ENCODE peak calls at places on chromosomes 1 and 21, in four cellular contexts. One of them, this sample, is unnamed.

GRCh38 chr1:39524591-39525365 is 33.3 kb downstream of the BMP8A start:
- DNase-seq in Peyer's patch: no peak
- DNase-seq in gastrocnemius medialis: no peak
- DNase-seq in A549: no peak
- DNase-seq in this sample: no peak

GRCh38 chr1:181038399-181038873 is 4.7 kb downstream of the MR1 start:
- DNase-seq in A549: peak
- DNase-seq in gastrocnemius medialis: peak
- DNase-seq in Peyer's patch: no peak
- DNase-seq in this sample: no peak

GRCh38 chr1:183043872-183044859 is 20.9 kb downstream of the LAMC1 start:
- DNase-seq in Peyer's patch: no peak
- DNase-seq in A549: no peak
- DNase-seq in gastrocnemius medialis: no peak
- DNase-seq in this sample: no peak

GRCh38 chr1:32361674-32362473 is 411 bp downstream of the FAM229A start:
- DNase-seq in A549: no peak
- DNase-seq in gastrocnemius medialis: no peak
- DNase-seq in Peyer's patch: peak
- DNase-seq in this sample: no peak

GRCh38 chr1:63935553-63935952 is 161.7 kb downstream of the ROR1 start:
- DNase-seq in Peyer's patch: no peak
- DNase-seq in A549: no peak
- DNase-seq in gastrocnemius medialis: no peak
- DNase-seq in this sample: no peak

GRCh38 chr1:102772831-102773230 is 335.5 kb downstream of the COL11A1 start:
- DNase-seq in gastrocnemius medialis: no peak
- DNase-seq in A549: no peak
- DNase-seq in Peyer's patch: no peak
- DNase-seq in this sample: no peak

GRCh38 chr1:21289700-21290545 is at the start of gene ECE1:
- DNase-seq in Peyer's patch: peak
- DNase-seq in A549: peak
- DNase-seq in gastrocnemius medialis: no peak
- DNase-seq in this sample: no peak

GRCh38 chr1:26733392-26733791 is 37.6 kb downstream of the ARID1A start:
- DNase-seq in Peyer's patch: no peak
- DNase-seq in gastrocnemius medialis: no peak
- DNase-seq in A549: no peak
- DNase-seq in this sample: no peak

GRCh38 chr1:227945891-227946623 is 1.7 kb downstream of the WNT9A start:
- DNase-seq in Peyer's patch: peak
- DNase-seq in gastrocnemius medialis: peak
- DNase-seq in A549: peak
- DNase-seq in this sample: peak

GRCh38 chr1:24828887-24829192 is 83.6 kb downstream of the CLIC4 start:
- DNase-seq in gastrocnemius medialis: no peak
- DNase-seq in Peyer's patch: no peak
- DNase-seq in A549: no peak
- DNase-seq in this sample: no peak

GRCh38 chr1:226428348-226429050 is 20.6 kb upstream of the PARP1 start:
- DNase-seq in Peyer's patch: no peak
- DNase-seq in A549: no peak
- DNase-seq in gastrocnemius medialis: no peak
- DNase-seq in this sample: no peak

GRCh38 chr1:107147813-107148212 is 7.0 kb downstream of the NTNG1 start:
- DNase-seq in Peyer's patch: no peak
- DNase-seq in gastrocnemius medialis: no peak
- DNase-seq in A549: no peak
- DNase-seq in this sample: no peak

GRCh38 chr1:43711049-43711448 is 3.7 kb downstream of the ST3GAL3 start:
- DNase-seq in Peyer's patch: no peak
- DNase-seq in gastrocnemius medialis: no peak
- DNase-seq in A549: no peak
- DNase-seq in this sample: no peak

GRCh38 chr1:16012590-16013219 is 5.1 kb downstream of the HSPB7 start:
- DNase-seq in A549: peak
- DNase-seq in Peyer's patch: peak
- DNase-seq in gastrocnemius medialis: peak
- DNase-seq in this sample: no peak

GRCh38 chr1:116910379-116911165 is 856 bp downstream of the PTGFRN start:
- DNase-seq in A549: peak
- DNase-seq in gastrocnemius medialis: no peak
- DNase-seq in Peyer's patch: peak
- DNase-seq in this sample: no peak

GRCh38 chr1:114755006-114755936 is 2.5 kb downstream of the CSDE1 start:
- DNase-seq in Peyer's patch: no peak
- DNase-seq in A549: no peak
- DNase-seq in gastrocnemius medialis: no peak
- DNase-seq in this sample: no peak

GRCh38 chr1:100736324-100736723 is 16.8 kb downstream of the VCAM1 start:
- DNase-seq in gastrocnemius medialis: no peak
- DNase-seq in Peyer's patch: no peak
- DNase-seq in A549: no peak
- DNase-seq in this sample: no peak

GRCh38 chr1:160096491-160097116 is 1.8 kb downstream of the IGSF8 start:
- DNase-seq in Peyer's patch: no peak
- DNase-seq in gastrocnemius medialis: no peak
- DNase-seq in A549: no peak
- DNase-seq in this sample: no peak

GRCh38 chr1:78831731-78832360 is 174.7 kb downstream of the ADGRL4 start:
- DNase-seq in Peyer's patch: no peak
- DNase-seq in A549: no peak
- DNase-seq in gastrocnemius medialis: no peak
- DNase-seq in this sample: no peak

GRCh38 chr1:56188216-56188615 is 391.1 kb downstream of the PLPP3 start:
- DNase-seq in A549: no peak
- DNase-seq in Peyer's patch: no peak
- DNase-seq in gastrocnemius medialis: no peak
- DNase-seq in this sample: no peak

GRCh38 chr1:27789511-27790154 is 16.6 kb downstream of the STX12 start:
- DNase-seq in gastrocnemius medialis: peak
- DNase-seq in A549: no peak
- DNase-seq in Peyer's patch: no peak
- DNase-seq in this sample: no peak

GRCh38 chr1:247491328-247491727 is 33.4 kb upstream of the OR2B11 start:
- DNase-seq in Peyer's patch: no peak
- DNase-seq in gastrocnemius medialis: no peak
- DNase-seq in A549: no peak
- DNase-seq in this sample: no peak

GRCh38 chr21:24223625-24224024 is 1383.7 kb downstream of the MRPL39 start:
- DNase-seq in Peyer's patch: no peak
- DNase-seq in A549: no peak
- DNase-seq in gastrocnemius medialis: no peak
- DNase-seq in this sample: no peak

GRCh38 chr1:185652348-185652747 is 81.8 kb upstream of the HMCN1 start:
- DNase-seq in gastrocnemius medialis: no peak
- DNase-seq in Peyer's patch: no peak
- DNase-seq in A549: no peak
- DNase-seq in this sample: no peak

GRCh38 chr21:16055012-16055411 is 325.2 kb downstream of the USP25 start:
- DNase-seq in Peyer's patch: no peak
- DNase-seq in A549: no peak
- DNase-seq in gastrocnemius medialis: no peak
- DNase-seq in this sample: no peak

GRCh38 chr1:10782491-10783244 is 13.8 kb downstream of the CASZ1 start:
- DNase-seq in gastrocnemius medialis: no peak
- DNase-seq in A549: no peak
- DNase-seq in Peyer's patch: peak
- DNase-seq in this sample: no peak

GRCh38 chr1:244655186-244655585 is 2.3 kb downstream of the DESI2 start:
- DNase-seq in Peyer's patch: no peak
- DNase-seq in gastrocnemius medialis: no peak
- DNase-seq in A549: no peak
- DNase-seq in this sample: no peak
- H3K4me3 ChIP-seq in Peyer's patch: peak
- H3K4me3 ChIP-seq in gastrocnemius medialis: no peak
- H3K4me3 ChIP-seq in A549: no peak
- H3K4me3 ChIP-seq in this sample: no peak

DNA sequence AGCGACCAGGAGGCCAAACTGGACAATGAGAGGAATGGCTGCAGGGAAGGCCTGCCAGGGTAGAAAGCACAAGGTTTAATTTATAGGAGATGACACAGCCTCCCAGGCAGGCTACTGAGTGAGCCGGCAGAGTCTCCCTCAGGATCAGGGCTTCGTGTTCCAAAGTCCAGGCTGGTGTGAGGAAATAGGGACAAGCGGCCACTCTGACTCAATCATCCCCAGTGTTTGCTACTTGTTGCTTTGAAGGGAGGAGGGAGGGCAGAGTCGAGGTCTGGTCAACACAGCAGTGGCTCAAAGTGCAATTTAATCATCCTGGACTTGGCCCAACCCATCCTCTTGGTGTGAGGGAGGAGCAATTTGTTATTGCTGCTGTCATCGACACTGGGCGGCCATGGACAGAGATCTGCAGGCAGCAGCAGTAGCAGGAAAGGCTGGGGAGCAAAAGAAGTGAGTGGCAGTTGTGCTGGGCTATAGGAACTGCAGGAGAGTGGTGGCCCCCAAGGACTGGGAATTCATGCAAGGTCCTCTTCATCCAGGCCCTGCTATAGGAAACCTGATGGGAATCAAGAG is 27.5 kb downstream of the TBX15 start:
- DNase-seq in Peyer's patch: peak
- DNase-seq in gastrocnemius medialis: peak
- DNase-seq in A549: peak
- DNase-seq in this sample: peak
- TF ChIP-seq POLR2A in Peyer's patch: no peak
- TF ChIP-seq POLR2A in gastrocnemius medialis: peak
- TF ChIP-seq POLR2A in A549: no peak
- TF ChIP-seq POLR2A in this sample: no peak

GRCh38 chr1:91828007-91828321 is 58.0 kb downstream of the TGFBR3 start:
- DNase-seq in Peyer's patch: no peak
- DNase-seq in gastrocnemius medialis: no peak
- DNase-seq in A549: no peak
- DNase-seq in this sample: no peak

GRCh38 chr1:91827094-91828006 is 58.6 kb downstream of the TGFBR3 start:
- DNase-seq in A549: peak
- DNase-seq in Peyer's patch: peak
- DNase-seq in gastrocnemius medialis: no peak
- DNase-seq in this sample: peak

GRCh38 chr1:91826248-91826647 is 59.7 kb downstream of the TGFBR3 start:
- DNase-seq in A549: no peak
- DNase-seq in gastrocnemius medialis: no peak
- DNase-seq in Peyer's patch: no peak
- DNase-seq in this sample: no peak

GRCh38 chr1:91828583-91829281 is 57.2 kb downstream of the TGFBR3 start:
- DNase-seq in gastrocnemius medialis: no peak
- DNase-seq in Peyer's patch: peak
- DNase-seq in A549: no peak
- DNase-seq in this sample: no peak

GRCh38 chr1:91826649-91827048 is 59.3 kb downstream of the TGFBR3 start:
- DNase-seq in Peyer's patch: no peak
- DNase-seq in A549: no peak
- DNase-seq in gastrocnemius medialis: no peak
- DNase-seq in this sample: no peak
- H3K27ac ChIP-seq in Peyer's patch: no peak
- H3K27ac ChIP-seq in A549: peak
- H3K27ac ChIP-seq in gastrocnemius medialis: peak
- H3K27ac ChIP-seq in this sample: peak

GRCh38 chr21:45642122-45642813 is 1.3 kb upstream of the PCBP3 start:
- DNase-seq in Peyer's patch: peak
- DNase-seq in gastrocnemius medialis: no peak
- DNase-seq in A549: no peak
- DNase-seq in this sample: no peak
- H3K4me3 ChIP-seq in Peyer's patch: peak
- H3K4me3 ChIP-seq in gastrocnemius medialis: no peak
- H3K4me3 ChIP-seq in A549: peak
- H3K4me3 ChIP-seq in this sample: peak